ENCODE peak calls at places on chromosomes 13 and 19, in five cellular contexts. S is transverse colon, U is PC-9, H is mammary epithelial cell, Z is upper lobe of right lung. A is an unnamed sample.

GRCh38 chr13:32790731-32791130 is 204.5 kb downstream of the PDS5B start:
- DNase-seq in U (no peak), Z (no peak), S (no peak), H (no peak), A (no peak)

GRCh38 chr13:102825400-102825799 is 20.4 kb upstream of the ERCC5 start:
- DNase-seq in Z (no peak), H (no peak), S (no peak), U (no peak), A (no peak)

GRCh38 chr19:40716031-40716654 is 543 bp downstream of the COQ8B start:
- DNase-seq in S (no peak), Z (no peak), H (peak; percentile 98), U (no peak), A (peak; percentile 99)

GRCh38 chr19:45766293-45766918 is 2.6 kb downstream of the SIX5 start:
- DNase-seq in S (no peak), Z (no peak), U (no peak), H (no peak), A (no peak)

GRCh38 chr13:95360052-95360451 is 58.8 kb upstream of the ABCC4 start:
- DNase-seq in U (no peak), H (no peak), Z (no peak), S (no peak), A (no peak)

GRCh38 chr13:37453246-37453645 is 145.3 kb downstream of the POSTN start:
- DNase-seq in Z (no peak), U (no peak), S (no peak), H (peak; percentile 28), A (peak; percentile 40)

GRCh38 chr19:35223856-35224505 is 4.6 kb downstream of the FAM187B start:
- DNase-seq in U (no peak), S (no peak), Z (peak; percentile 62), H (peak; percentile 14), A (no peak)

GRCh38 chr19:18304496-18305312 is 18.2 kb downstream of the LSM4 start:
- DNase-seq in S (peak; percentile 75), Z (peak; percentile 91), H (peak; percentile 48), U (peak; percentile 88), A (peak; percentile 22)

GRCh38 chr19:35860436-35860817 is 3.7 kb downstream of the KIRREL2 start:
- DNase-seq in Z (no peak), S (no peak), U (no peak), H (no peak), A (no peak)

GRCh38 chr13:51632643-51633357 is 48.5 kb downstream of the WDFY2 start:
- DNase-seq in S (no peak), U (no peak), H (peak; percentile 55), Z (no peak), A (no peak)

GRCh38 chr13:33908111-33908510 is 90.2 kb downstream of the RFC3 start:
- DNase-seq in H (no peak), S (no peak), U (no peak), Z (no peak), A (no peak)

GRCh38 chr19:934865-935422 is 9.1 kb downstream of the ARID3A start:
- DNase-seq in S (peak; percentile 86), H (no peak), Z (peak; percentile 97), U (peak; percentile 95), A (no peak)

GRCh38 chr19:10285393-10285792 is 1.4 kb upstream of the ICAM4 start:
- DNase-seq in S (no peak), Z (no peak), H (no peak), U (no peak), A (no peak)

GRCh38 chr19:3285647-3286176 is 61.3 kb downstream of the CELF5 start:
- DNase-seq in S (no peak), Z (peak; percentile 79), U (no peak), H (no peak), A (no peak)

GRCh38 chr13:24292476-24292875 is 16.9 kb upstream of the C1QTNF9 start:
- DNase-seq in S (no peak), U (no peak), Z (no peak), H (no peak), A (no peak)

DNA sequence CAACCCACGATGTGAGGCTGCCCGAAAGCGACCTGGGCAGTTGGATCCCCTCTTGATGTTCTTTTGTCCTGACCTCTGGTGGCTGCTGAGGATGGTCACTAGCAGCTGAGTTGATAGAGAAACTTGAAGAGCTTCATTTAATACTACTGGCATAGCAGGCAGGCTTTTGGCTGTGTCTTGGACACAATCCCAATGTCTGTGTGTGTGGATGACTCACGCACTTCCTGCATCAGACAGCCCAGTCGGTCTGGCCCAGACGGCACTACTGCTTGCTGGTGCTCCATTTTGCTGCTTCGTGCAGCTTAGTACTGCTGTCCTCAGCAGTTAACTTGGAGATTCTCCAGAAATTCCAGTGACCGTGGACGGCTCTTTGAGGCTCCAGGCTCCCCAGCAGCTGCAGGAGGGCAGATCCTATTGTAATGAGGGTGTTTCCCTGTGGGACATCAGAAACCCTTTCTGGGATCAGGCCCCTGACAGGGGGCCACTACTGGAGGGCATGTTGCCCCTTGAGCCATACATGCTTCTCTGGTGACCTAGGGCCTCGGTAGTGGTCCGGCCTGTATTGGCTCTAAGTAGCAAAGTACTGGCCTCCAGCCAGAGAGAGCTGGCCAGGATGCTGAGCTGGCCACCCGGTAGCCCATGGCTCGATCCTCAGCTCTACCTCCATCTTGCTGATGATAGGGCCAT is 4.5 kb downstream of the FPR3 start:
- DNase-seq in Z (peak; percentile 76), H (peak; percentile 85), U (peak; percentile 49), S (peak; percentile 58), A (peak; percentile 32)
- TF ChIP-seq CTCF in Z (no peak), H (no peak), U (no peak), S (no peak), A (no peak)

GRCh38 chr19:43574424-43575155 is 737 bp downstream of the XRCC1 start:
- DNase-seq in U (peak; percentile 13), S (no peak), H (peak; percentile 32), Z (no peak), A (no peak)

GRCh38 chr19:43578787-43579186 is 3.2 kb downstream of the PINLYP start:
- DNase-seq in Z (no peak), H (no peak), U (no peak), S (no peak), A (no peak)

GRCh38 chr19:43575156-43575950 is at the start of the genes PINLYP and XRCC1:
- DNase-seq in H (peak; percentile 98), S (peak; percentile 98), Z (peak; percentile 98), U (peak; percentile 95), A (peak; percentile 97)

GRCh38 chr19:43575955-43576451 is 402 bp downstream of the PINLYP start:
- DNase-seq in Z (no peak), H (peak; percentile 11), S (no peak), U (peak; percentile 18), A (peak; percentile 45)

DNA sequence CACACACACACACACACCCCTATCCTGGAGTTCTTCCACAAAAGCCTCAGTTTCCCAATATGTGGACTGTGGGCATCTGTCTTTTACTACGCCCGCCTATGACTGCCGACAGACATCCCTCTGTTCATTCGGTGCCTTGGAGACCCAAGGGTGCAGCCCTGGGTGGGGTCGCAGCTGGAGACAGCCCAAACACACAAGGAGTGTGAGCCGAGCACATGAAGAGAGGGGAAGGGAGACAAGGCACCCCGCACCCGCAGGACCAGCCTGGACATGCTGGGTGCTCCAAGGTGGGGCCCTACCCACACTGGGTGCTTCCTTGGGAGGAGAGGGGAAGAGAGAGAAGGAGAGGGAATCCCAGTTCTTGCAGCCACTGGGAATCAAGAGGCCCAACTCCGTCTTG is 878 bp downstream of the PINLYP start:
- DNase-seq in U (no peak), H (peak; percentile 41), Z (no peak), S (no peak), A (peak; percentile 48)
- H3K4me1 ChIP-seq in U (peaks cover 10% of the 10 kb centered on the region), H (peaks cover 16% of the 10 kb centered on the region), Z (peaks cover 18% of the 10 kb centered on the region), S (peaks cover 33% of the 10 kb centered on the region), A (no peaks in the 10 kb centered on the region)

GRCh38 chr19:2199215-2199614 is 35.5 kb downstream of the DOT1L start:
- DNase-seq in U (no peak), Z (no peak), H (no peak), S (no peak), A (no peak)
- TF ChIP-seq CTCF in U (no peak), Z (no peak), H (no peak), S (peak; percentile 19), A (peak; percentile 37)

DNA sequence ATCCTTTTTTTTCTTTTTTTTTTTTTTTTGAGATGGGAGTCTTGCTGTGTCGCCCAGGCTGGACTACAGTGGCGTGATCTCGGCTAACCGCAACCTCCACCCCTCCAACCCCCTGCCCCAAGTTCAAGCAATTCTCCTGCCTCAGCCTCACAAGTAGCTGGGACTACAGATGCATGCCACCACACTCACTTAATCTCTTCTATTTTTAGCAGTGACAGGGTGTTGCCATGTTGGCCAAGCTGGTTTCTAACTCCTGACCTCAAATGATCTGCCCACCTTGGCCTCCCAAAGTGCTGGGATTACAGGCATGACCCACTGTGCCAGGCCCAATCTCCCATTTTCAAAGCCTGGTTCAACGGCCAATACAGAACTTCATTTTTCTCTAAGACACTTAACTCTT is 9.1 kb downstream of the FOXO1 start:
- DNase-seq in H (no peak), U (no peak), S (no peak), Z (no peak), A (no peak)
- H3K4me1 ChIP-seq in H (peaks cover 9% of the 10 kb centered on the region), U (peaks cover 2% of the 10 kb centered on the region), S (peaks cover 52% of the 10 kb centered on the region), Z (peaks cover 30% of the 10 kb centered on the region), A (peaks cover 8% of the 10 kb centered on the region)

GRCh38 chr13:76016799-76017198 is 380.7 kb downstream of the LMO7 start:
- DNase-seq in H (peak; percentile 40), Z (peak; percentile 40), U (peak; percentile 8), S (peak; percentile 8), A (no peak)
- TF ChIP-seq CTCF in H (peak; percentile 68), Z (peak; percentile 43), U (peak; percentile 59), S (peak; percentile 31), A (peak; percentile 52)

GRCh38 chr19:13840751-13841338 is 36.1 kb upstream of the NANOS3 start:
- DNase-seq in Z (no peak), S (no peak), H (no peak), U (no peak), A (no peak)
- H3K4me1 ChIP-seq in Z (peaks cover 53% of the 10 kb centered on the region), S (peaks cover 75% of the 10 kb centered on the region), H (peaks cover 44% of the 10 kb centered on the region), U (peaks cover 71% of the 10 kb centered on the region), A (peaks cover 19% of the 10 kb centered on the region)

DNA sequence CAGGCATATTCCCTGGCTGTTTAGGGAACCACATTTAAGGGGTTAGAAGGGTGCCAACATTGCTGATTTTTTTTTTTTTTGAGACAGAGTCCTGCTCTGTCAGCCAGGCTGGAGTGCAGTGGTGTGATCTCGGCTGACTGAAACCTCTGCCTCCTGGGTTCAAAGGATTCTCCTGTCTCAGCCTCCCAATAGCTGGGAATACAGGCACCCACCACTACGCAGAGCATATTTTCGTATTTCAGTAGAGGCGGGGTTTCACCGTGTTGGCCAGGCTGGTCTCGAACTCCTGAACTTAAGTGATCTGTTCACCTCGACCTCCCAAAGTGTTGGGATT is 7.8 kb upstream of the CRX start:
- DNase-seq in S (no peak), H (no peak), U (no peak), Z (no peak), A (no peak)
- TF ChIP-seq CTCF in S (no peak), H (no peak), U (no peak), Z (no peak), A (no peak)